ENCODE peak calls at places on chromosomes 16 and 17, in seven cellular contexts. F is PC-3, B is neural progenitor cell, L is GM12878, I is NT2/D1, X is endothelial cell of umbilical vein, G is GM23248. O is an unnamed sample.

GRCh38 chr17:79955961-79956735 is 79.5 kb downstream of the TBC1D16 start:
- DNase-seq in G (no peak), L (no peak), X (no peak), F (no peak), B (no peak), I (no peak), O (no peak)

GRCh38 chr17:40303009-40303657 is 5.8 kb upstream of the RARA start:
- DNase-seq in F (peak), G (peak), I (no peak), B (peak), L (no peak), X (peak), O (peak)

GRCh38 chr17:1638171-1638583 is 7.4 kb downstream of the SCARF1 start:
- DNase-seq in X (no peak), G (no peak), B (peak), I (no peak), F (no peak), L (no peak), O (no peak)

GRCh38 chr17:43521389-43521788 is 24.8 kb downstream of the ETV4 start:
- DNase-seq in I (no peak), L (no peak), G (no peak), F (no peak), X (no peak), B (no peak), O (no peak)

GRCh38 chr16:87762071-87762571 is 3.7 kb downstream of the KLHDC4 start:
- DNase-seq in L (no peak), B (no peak), I (no peak), G (no peak), F (no peak), X (no peak), O (no peak)

GRCh38 chr17:33370384-33370783 is 77.3 kb upstream of the ASIC2 start:
- DNase-seq in X (no peak), F (no peak), G (no peak), B (no peak), L (no peak), I (no peak), O (no peak)

GRCh38 chr16:21628196-21628726 is 24.1 kb downstream of the IGSF6 start:
- DNase-seq in F (no peak), L (no peak), X (no peak), I (no peak), B (no peak), G (no peak), O (no peak)

GRCh38 chr17:22310717-22311686 is 618.7 kb downstream of the KCNJ18 start:
- DNase-seq in B (no peak), I (peak), F (peak), G (no peak), X (no peak), L (no peak), O (no peak)

GRCh38 chr17:5488752-5489151 is 2.4 kb downstream of the MIS12 start:
- DNase-seq in G (no peak), X (no peak), I (no peak), F (no peak), B (no peak), L (no peak), O (no peak)

GRCh38 chr16:50400312-50400966 is 31.7 kb upstream of the BRD7 start:
- DNase-seq in G (no peak), I (no peak), X (no peak), F (no peak), L (no peak), B (no peak), O (no peak)

GRCh38 chr16:82735696-82736095 is 108.9 kb downstream of the CDH13 start:
- DNase-seq in B (no peak), G (no peak), F (no peak), I (no peak), X (no peak), L (no peak), O (no peak)

GRCh38 chr17:80827646-80828643 is 163.7 kb upstream of the CHMP6 start:
- DNase-seq in B (peak), G (no peak), L (no peak), I (no peak), X (no peak), F (no peak), O (no peak)

GRCh38 chr17:39198186-39198566 is 707 bp upstream of the CACNB1 start:
- DNase-seq in L (no peak), X (no peak), F (no peak), I (no peak), B (peak), G (no peak), O (no peak)

GRCh38 chr17:35184274-35184673 is 9.9 kb downstream of the SLC35G3 start:
- DNase-seq in B (no peak), G (no peak), I (no peak), X (no peak), L (no peak), F (no peak), O (no peak)

GRCh38 chr16:1538804-1539520 is 5.5 kb downstream of the TMEM204 start:
- DNase-seq in I (no peak), L (no peak), X (no peak), F (no peak), B (peak), G (no peak), O (no peak)

GRCh38 chr17:42679001-42679491 is 2.3 kb upstream of the PLEKHH3 start:
- DNase-seq in G (peak), B (peak), I (no peak), F (peak), X (peak), L (no peak), O (no peak)

GRCh38 chr17:58136669-58137279 is 11.4 kb upstream of the OR4D1 start:
- DNase-seq in G (no peak), L (no peak), I (no peak), F (peak), X (no peak), B (peak), O (no peak)
- H3K9ac ChIP-seq in G (no peak), L (no peak), I (no peak), F (no peak), X (no peak), B (no peak), O (no peak)

GRCh38 chr16:3459401-3460090 is 16.1 kb downstream of the NAA60 start:
- DNase-seq in G (peak), B (peak), L (no peak), I (no peak), F (peak), X (no peak), O (no peak)
- H3K9ac ChIP-seq in G (peak), B (peak), L (peak), I (peak), F (peak), X (peak), O (peak)

DNA sequence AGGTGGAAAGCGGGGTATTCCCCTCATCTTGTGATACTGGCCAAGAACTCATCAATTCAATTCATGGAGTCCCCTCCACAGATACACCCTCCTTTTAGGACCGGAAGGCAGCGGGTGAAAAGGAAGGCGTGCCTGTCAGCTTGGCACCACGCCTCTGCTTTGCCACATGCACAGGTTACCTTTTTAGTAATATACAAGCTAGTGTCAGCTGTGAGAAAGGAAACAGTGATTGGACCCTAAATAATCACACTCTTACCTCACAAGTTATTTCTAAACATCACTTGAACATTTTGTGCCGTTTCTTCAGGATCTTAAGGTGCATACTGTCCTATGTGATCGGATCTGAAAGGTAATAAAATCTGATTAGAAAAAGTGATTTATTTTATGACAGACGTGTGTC is 15.7 kb downstream of the ZDHHC7 start:
- DNase-seq in B (no peak), G (no peak), X (no peak), F (no peak), I (no peak), L (no peak), O (no peak)
- H3K9ac ChIP-seq in B (no peak), G (peak), X (no peak), F (peak), I (no peak), L (no peak), O (no peak)

GRCh38 chr17:73584987-73585386 is 59.3 kb downstream of the SDK2 start:
- DNase-seq in B (no peak), L (no peak), X (no peak), G (no peak), I (no peak), F (no peak), O (no peak)
- H3K9ac ChIP-seq in B (no peak), L (no peak), X (no peak), G (no peak), I (no peak), F (no peak), O (no peak)

DNA sequence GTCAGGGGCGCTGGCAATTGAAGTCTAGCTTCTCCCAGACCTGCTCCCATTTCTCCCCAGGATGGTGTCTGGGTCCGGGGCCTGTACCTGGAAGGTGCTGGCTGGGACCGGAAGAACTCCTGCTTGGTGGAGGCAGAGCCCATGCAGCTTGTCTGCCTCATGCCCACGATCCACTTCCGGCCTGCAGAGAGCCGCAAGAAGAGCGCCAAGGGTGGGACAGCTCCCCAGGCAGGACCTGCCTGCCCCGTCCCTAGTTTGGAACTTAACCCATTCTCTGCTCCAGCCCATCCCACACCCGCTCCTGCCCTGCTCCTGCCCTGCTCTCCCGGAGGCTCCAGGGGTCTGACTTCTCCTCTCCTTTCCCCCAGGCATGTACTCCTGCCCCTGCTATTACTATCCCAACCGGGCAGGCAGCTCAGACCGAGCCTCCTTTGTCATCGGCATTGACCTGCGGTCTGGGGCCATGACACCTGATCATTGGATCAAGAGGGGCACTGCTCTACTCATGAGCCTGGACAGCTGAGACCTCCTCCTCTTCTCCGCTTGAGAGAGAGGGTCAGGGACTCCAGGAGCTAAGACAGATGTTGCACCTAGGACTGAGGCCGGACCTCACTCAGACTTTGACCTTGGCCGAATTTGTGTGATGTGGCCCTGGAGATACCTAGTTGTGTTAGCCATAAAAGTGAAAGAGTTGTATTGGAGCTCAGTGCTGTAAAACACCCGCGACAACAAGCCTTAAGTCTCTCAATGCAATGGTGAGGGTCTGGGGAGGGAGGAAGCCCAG is 814 bp upstream of the KDM6B start:
- DNase-seq in B (no peak), I (no peak), L (no peak), F (no peak), G (no peak), X (no peak), O (no peak)
- H3K9ac ChIP-seq in B (no peak), I (peak), L (no peak), F (no peak), G (peak), X (no peak), O (peak)

GRCh38 chr16:19991614-19992013 is 82.1 kb downstream of the GPR139 start:
- DNase-seq in L (no peak), B (no peak), X (no peak), F (no peak), I (no peak), G (no peak), O (no peak)
- H3K9ac ChIP-seq in L (no peak), B (no peak), X (no peak), F (no peak), I (no peak), G (no peak), O (no peak)